ENCODE peak calls at places on chromosomes 4 and X, in four cellular contexts. One of them, this sample, is unnamed.

GRCh38 chr4:56857601-56858301 is 36.2 kb upstream of the SPINK2 start:
- DNase-seq in aorta: no peak
- DNase-seq in coronary artery: no peak
- DNase-seq in ovary: no peak
- DNase-seq in this sample: no peak

GRCh38 chr4:178412455-178412854 is 970.2 kb upstream of the AGA start:
- DNase-seq in coronary artery: no peak
- DNase-seq in ovary: no peak
- DNase-seq in aorta: no peak
- DNase-seq in this sample: no peak

GRCh38 chr4:8594097-8595038 is 1.8 kb downstream of the CPZ start:
- DNase-seq in ovary: peak; percentile 85
- DNase-seq in coronary artery: no peak
- DNase-seq in aorta: no peak
- DNase-seq in this sample: no peak

GRCh38 chr4:133154725-133155124 is 5.6 kb downstream of the PCDH10 start:
- DNase-seq in aorta: no peak
- DNase-seq in coronary artery: no peak
- DNase-seq in ovary: no peak
- DNase-seq in this sample: no peak

GRCh38 chr4:54525602-54526001 is 132.2 kb upstream of the KIT start:
- DNase-seq in coronary artery: no peak
- DNase-seq in aorta: no peak
- DNase-seq in ovary: no peak
- DNase-seq in this sample: no peak

GRCh38 chrX:103211012-103211715 is 3.7 kb upstream of the BEX4 start:
- DNase-seq in aorta: no peak
- DNase-seq in ovary: peak; percentile 45
- DNase-seq in coronary artery: no peak
- DNase-seq in this sample: no peak

GRCh38 chr4:109803924-109804571 is 2.2 kb upstream of the CFI start:
- DNase-seq in ovary: no peak
- DNase-seq in aorta: no peak
- DNase-seq in coronary artery: no peak
- DNase-seq in this sample: no peak

GRCh38 chrX:20270557-20270880 is 3.8 kb upstream of the RPS6KA3 start:
- DNase-seq in coronary artery: no peak
- DNase-seq in ovary: no peak
- DNase-seq in aorta: no peak
- DNase-seq in this sample: no peak

GRCh38 chr4:124278477-124278876 is 434.1 kb downstream of the ANKRD50 start:
- DNase-seq in aorta: no peak
- DNase-seq in coronary artery: no peak
- DNase-seq in ovary: no peak
- DNase-seq in this sample: no peak

GRCh38 chr4:109676886-109677285 is 26.4 kb downstream of the CASP6 start:
- DNase-seq in aorta: no peak
- DNase-seq in coronary artery: no peak
- DNase-seq in ovary: no peak
- DNase-seq in this sample: no peak

GRCh38 chr4:147336252-147336651 is 144.6 kb upstream of the EDNRA start:
- DNase-seq in ovary: no peak
- DNase-seq in aorta: no peak
- DNase-seq in coronary artery: no peak
- DNase-seq in this sample: no peak

DNA sequence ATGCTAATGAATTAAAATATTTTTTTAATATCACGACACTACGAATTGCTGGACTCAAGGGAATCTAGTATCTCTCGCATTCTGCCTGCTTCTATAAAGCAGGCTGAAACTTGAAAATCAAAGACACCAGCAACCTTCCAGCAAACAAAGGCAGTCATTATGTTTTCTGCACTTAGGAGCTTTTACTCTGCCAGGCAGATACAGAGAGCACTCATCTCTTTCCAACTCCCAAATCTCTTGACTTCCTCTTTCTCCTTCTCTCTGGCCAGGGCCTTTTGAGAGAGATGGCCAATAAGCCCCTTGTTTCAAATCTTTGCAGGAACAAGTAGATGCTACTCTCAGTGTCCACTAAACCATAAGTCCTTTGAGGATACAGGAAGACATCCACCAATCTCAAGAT is 95.2 kb upstream of the KLF3 start:
- DNase-seq in coronary artery: no peak
- DNase-seq in ovary: no peak
- DNase-seq in aorta: no peak
- DNase-seq in this sample: no peak
- H3K27ac ChIP-seq in coronary artery: no peak overlapping the region
- H3K27ac ChIP-seq in ovary: no peak overlapping the region
- H3K27ac ChIP-seq in aorta: no peak overlapping the region
- H3K27ac ChIP-seq in this sample: no peak overlapping the region

DNA sequence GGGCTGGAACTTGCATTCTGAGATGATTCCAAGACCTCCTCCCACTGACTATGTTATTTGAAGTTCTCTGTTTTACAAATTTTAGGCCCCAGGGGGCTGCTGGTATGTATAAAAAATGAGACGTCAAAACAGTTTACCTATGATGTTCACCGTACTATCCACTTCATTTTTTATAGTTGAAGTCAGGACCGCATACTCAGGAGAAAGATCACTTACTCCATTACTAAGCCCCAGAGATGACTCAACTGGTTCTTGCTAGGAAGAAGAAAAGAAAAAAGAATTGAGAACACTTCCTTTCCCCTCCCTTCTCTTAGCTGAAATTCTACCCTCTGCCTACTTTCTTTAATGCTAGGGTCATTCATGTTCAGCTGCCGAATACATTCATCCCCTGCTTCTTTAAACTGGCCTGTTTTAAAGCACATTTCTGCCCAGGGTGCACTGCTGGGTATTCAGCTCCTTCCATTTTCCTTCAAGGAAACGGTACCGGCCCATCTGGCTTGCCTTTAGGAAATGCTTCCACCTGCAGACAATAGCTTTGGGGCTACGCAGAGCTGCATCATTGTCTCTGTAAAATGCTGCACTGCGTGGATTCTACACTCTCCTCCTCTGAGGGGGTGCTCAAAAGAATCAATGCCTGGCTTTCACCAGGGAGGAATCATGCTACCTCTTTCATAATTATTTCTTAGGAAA is 66.2 kb downstream of the IRF2 start:
- DNase-seq in ovary: no peak
- DNase-seq in aorta: no peak
- DNase-seq in coronary artery: no peak
- DNase-seq in this sample: no peak
- H3K4me3 ChIP-seq in ovary: no peak overlapping the region
- H3K4me3 ChIP-seq in aorta: no peak overlapping the region
- H3K4me3 ChIP-seq in coronary artery: no peak overlapping the region
- H3K4me3 ChIP-seq in this sample: no peak overlapping the region

GRCh38 chrX:45751156-45751555 is 550.5 kb upstream of the DIPK2B start:
- DNase-seq in coronary artery: no peak
- DNase-seq in ovary: no peak
- DNase-seq in aorta: no peak
- DNase-seq in this sample: no peak

GRCh38 chrX:45750639-45751038 is 550.0 kb upstream of the DIPK2B start:
- DNase-seq in coronary artery: no peak
- DNase-seq in aorta: no peak
- DNase-seq in ovary: no peak
- DNase-seq in this sample: peak; percentile 41

GRCh38 chrX:45747905-45748304 is 547.2 kb upstream of the DIPK2B start:
- DNase-seq in aorta: no peak
- DNase-seq in ovary: no peak
- DNase-seq in coronary artery: no peak
- DNase-seq in this sample: no peak

GRCh38 chrX:45749375-45749774 is 548.7 kb upstream of the DIPK2B start:
- DNase-seq in aorta: no peak
- DNase-seq in ovary: peak; percentile 24
- DNase-seq in coronary artery: no peak
- DNase-seq in this sample: no peak

GRCh38 chrX:45748443-45748842 is 547.8 kb upstream of the DIPK2B start:
- DNase-seq in ovary: no peak
- DNase-seq in aorta: no peak
- DNase-seq in coronary artery: no peak
- DNase-seq in this sample: no peak
- H3K27ac ChIP-seq in ovary: no peak overlapping the region
- H3K27ac ChIP-seq in aorta: no peak overlapping the region
- H3K27ac ChIP-seq in coronary artery: no peak overlapping the region
- H3K27ac ChIP-seq in this sample: peak overlapping the region; percentile 80

GRCh38 chr4:182883351-182883750 is 33.8 kb downstream of the DCTD start:
- DNase-seq in coronary artery: no peak
- DNase-seq in aorta: no peak
- DNase-seq in ovary: no peak
- DNase-seq in this sample: no peak
- H3K4me3 ChIP-seq in coronary artery: no peak overlapping the region
- H3K4me3 ChIP-seq in aorta: no peak overlapping the region
- H3K4me3 ChIP-seq in ovary: no peak overlapping the region
- H3K4me3 ChIP-seq in this sample: no peak overlapping the region

GRCh38 chrX:53279296-53280237 is 1.8 kb downstream of the IQSEC2 start:
- DNase-seq in coronary artery: no peak
- DNase-seq in ovary: no peak
- DNase-seq in aorta: no peak
- DNase-seq in this sample: no peak
- H3K27ac ChIP-seq in coronary artery: no peak overlapping the region
- H3K27ac ChIP-seq in ovary: no peak overlapping the region
- H3K27ac ChIP-seq in aorta: no peak overlapping the region
- H3K27ac ChIP-seq in this sample: no peak overlapping the region

GRCh38 chr4:181475781-181476180 is 767.4 kb upstream of the TENM3 start:
- DNase-seq in ovary: no peak
- DNase-seq in coronary artery: no peak
- DNase-seq in aorta: no peak
- DNase-seq in this sample: no peak
- H3K4me3 ChIP-seq in ovary: no peak overlapping the region
- H3K4me3 ChIP-seq in coronary artery: no peak overlapping the region
- H3K4me3 ChIP-seq in aorta: no peak overlapping the region
- H3K4me3 ChIP-seq in this sample: peak overlapping the region; percentile 45

GRCh38 chrX:28610746-28611145 is 23.5 kb downstream of the IL1RAPL1 start:
- DNase-seq in coronary artery: no peak
- DNase-seq in aorta: no peak
- DNase-seq in ovary: no peak
- DNase-seq in this sample: no peak

GRCh38 chrX:28613558-28613957 is 26.3 kb downstream of the IL1RAPL1 start:
- DNase-seq in ovary: no peak
- DNase-seq in coronary artery: no peak
- DNase-seq in aorta: no peak
- DNase-seq in this sample: no peak

GRCh38 chrX:28609003-28609402 is 21.8 kb downstream of the IL1RAPL1 start:
- DNase-seq in coronary artery: no peak
- DNase-seq in ovary: no peak
- DNase-seq in aorta: no peak
- DNase-seq in this sample: no peak

GRCh38 chrX:28609917-28610613 is 22.8 kb downstream of the IL1RAPL1 start:
- DNase-seq in coronary artery: no peak
- DNase-seq in aorta: no peak
- DNase-seq in ovary: no peak
- DNase-seq in this sample: peak; percentile 45
- H3K27ac ChIP-seq in coronary artery: no peak overlapping the region
- H3K27ac ChIP-seq in aorta: no peak overlapping the region
- H3K27ac ChIP-seq in ovary: no peak overlapping the region
- H3K27ac ChIP-seq in this sample: peak overlapping the region; percentile 79

GRCh38 chr4:89299153-89299789 is 8.3 kb downstream of the GPRIN3 start:
- DNase-seq in coronary artery: no peak
- DNase-seq in aorta: no peak
- DNase-seq in ovary: no peak
- DNase-seq in this sample: no peak
- H3K4me3 ChIP-seq in coronary artery: peak overlapping the region; percentile 58
- H3K4me3 ChIP-seq in aorta: no peak overlapping the region
- H3K4me3 ChIP-seq in ovary: no peak overlapping the region
- H3K4me3 ChIP-seq in this sample: peak overlapping the region; percentile 56

DNA sequence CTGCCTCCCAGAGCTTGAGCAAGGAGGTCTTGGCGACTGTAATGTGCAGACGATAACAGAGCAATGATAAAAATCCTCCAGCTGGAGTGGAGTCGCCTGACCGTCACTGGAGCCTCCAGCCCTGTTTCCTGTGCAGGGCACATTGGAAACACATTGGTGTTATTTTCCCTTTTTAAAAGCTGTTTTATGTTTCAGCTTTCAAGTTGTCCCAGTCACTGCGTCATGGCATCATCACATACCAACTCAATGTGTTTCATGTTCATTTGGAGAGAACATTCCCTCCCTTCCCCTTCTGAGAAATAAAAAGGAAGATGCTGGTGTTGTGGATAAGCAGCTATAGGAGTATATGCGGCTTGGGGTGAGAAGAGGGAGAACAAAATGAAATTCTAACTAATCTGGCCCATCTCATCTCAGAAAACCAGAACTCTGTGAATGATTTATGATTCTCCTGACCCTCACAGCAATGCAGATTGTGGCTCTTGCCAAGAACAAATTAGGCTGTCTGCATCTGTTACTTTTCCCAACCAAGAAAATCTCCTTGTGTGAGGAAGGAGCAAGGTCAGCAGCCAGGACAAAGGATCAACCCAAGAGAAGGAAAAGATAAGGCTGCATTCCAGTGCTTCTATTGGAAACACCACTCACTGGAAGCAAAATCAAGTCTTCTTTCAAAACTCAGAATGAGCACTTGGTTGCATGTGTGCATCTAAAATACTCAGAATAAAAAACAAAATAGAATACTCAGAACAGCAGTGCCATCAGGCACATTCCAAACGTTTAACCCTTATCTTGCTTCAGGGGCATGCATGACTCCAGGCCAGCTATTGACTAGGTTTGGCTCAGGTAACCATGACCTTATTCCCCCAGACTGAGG is 134.4 kb downstream of the RASL11B start:
- DNase-seq in aorta: no peak
- DNase-seq in coronary artery: peak; percentile 83
- DNase-seq in ovary: peak; percentile 80
- DNase-seq in this sample: peak; percentile 47
- H3K27ac ChIP-seq in aorta: peak overlapping the region; percentile 94
- H3K27ac ChIP-seq in coronary artery: peak overlapping the region; percentile 83
- H3K27ac ChIP-seq in ovary: peak overlapping the region; percentile 63
- H3K27ac ChIP-seq in this sample: peak overlapping the region; percentile 74